ENCODE peak calls at places on chromosome 6, in five cellular contexts. P is cerebellum, E is tibial nerve, O is G401, R is substantia nigra. S is an unnamed sample.

GRCh38 chr6:84912472-84913143 is 148.2 kb upstream of the TBX18 start:
- DNase-seq in R (no peak), P (no peak), O (no peak), E (no peak), S (no peak)

GRCh38 chr6:28212510-28213212 is 12.4 kb upstream of the ZSCAN9 start:
- DNase-seq in P (no peak), E (no peak), O (peak), R (no peak), S (peak)

GRCh38 chr6:42239736-42240375 is 22.2 kb upstream of the MRPS10 start:
- DNase-seq in E (no peak), O (no peak), P (no peak), R (no peak), S (peak)

GRCh38 chr6:164336455-164336854 is 921.9 kb downstream of the QKI start:
- DNase-seq in P (no peak), O (no peak), R (no peak), E (no peak), S (no peak)

GRCh38 chr6:53603381-53604121 is 58.6 kb upstream of the GCLC start:
- DNase-seq in R (no peak), E (no peak), P (no peak), O (peak), S (no peak)

GRCh38 chr6:125066964-125067363 is 86.6 kb upstream of the TPD52L1 start:
- DNase-seq in O (no peak), P (no peak), E (no peak), R (no peak), S (no peak)

GRCh38 chr6:106069478-106069877 is 16.7 kb upstream of the PRDM1 start:
- DNase-seq in P (peak), O (peak), R (no peak), E (no peak), S (no peak)

GRCh38 chr6:130233332-130233731 is 10.6 kb upstream of the SAMD3 start:
- DNase-seq in P (no peak), E (no peak), O (no peak), R (no peak), S (no peak)

GRCh38 chr6:153015094-153015645 is 12.7 kb upstream of the MTRF1L start:
- DNase-seq in R (no peak), E (no peak), O (no peak), P (no peak), S (no peak)

GRCh38 chr6:143842468-143842901 is 653 bp upstream of the LTV1 start:
- DNase-seq in O (peak), E (no peak), R (no peak), P (no peak), S (no peak)

GRCh38 chr6:53280207-53280606 is 68.5 kb downstream of the ELOVL5 start:
- DNase-seq in P (no peak), R (no peak), O (no peak), E (no peak), S (no peak)

GRCh38 chr6:22079788-22080187 is 217.0 kb downstream of the PRL start:
- DNase-seq in P (no peak), R (no peak), O (no peak), E (no peak), S (no peak)

GRCh38 chr6:26336355-26337198 is 28.4 kb upstream of the BTN3A2 start:
- DNase-seq in E (no peak), O (no peak), P (no peak), R (no peak), S (no peak)

GRCh38 chr6:97068211-97068610 is 143.7 kb downstream of the KLHL32 start:
- DNase-seq in P (no peak), R (no peak), O (peak), E (no peak), S (no peak)

GRCh38 chr6:6557504-6557839 is 31.0 kb upstream of the LY86 start:
- DNase-seq in O (no peak), E (no peak), R (no peak), P (no peak), S (no peak)